ENCODE peak calls at places on chromosomes 13 and 19, in four cellular contexts. S is aorta, F is substantia nigra, O is uterus. E is an unnamed sample.

GRCh38 chr19:58328999-58329398 is 2.2 kb downstream of the ZSCAN22 start:
- DNase-seq in S (no peak), F (no peak), O (no peak), E (no peak)

GRCh38 chr19:55247621-55248099 is 11.2 kb downstream of the PPP6R1 start:
- DNase-seq in S (peak), F (no peak), O (no peak), E (peak)

GRCh38 chr19:49347835-49348234 is 12.6 kb downstream of the CD37 start:
- DNase-seq in S (no peak), F (no peak), O (peak), E (peak)

GRCh38 chr13:96279904-96280303 is 190.0 kb downstream of the HS6ST3 start:
- DNase-seq in S (no peak), F (no peak), O (no peak), E (peak)

GRCh38 chr13:37608750-37609339 is 10.3 kb upstream of the POSTN start:
- DNase-seq in S (no peak), F (no peak), O (no peak), E (no peak)

GRCh38 chr13:73138276-73138950 is 79.6 kb downstream of the KLF5 start:
- DNase-seq in S (no peak), F (no peak), O (no peak), E (no peak)

GRCh38 chr13:107838592-107839161 is 376.7 kb downstream of the LIG4 start:
- DNase-seq in S (no peak), F (no peak), O (no peak), E (no peak)

GRCh38 chr19:511101-511841 is 4.0 kb downstream of the TPGS1 start:
- DNase-seq in S (peak), F (no peak), O (no peak), E (peak)

DNA sequence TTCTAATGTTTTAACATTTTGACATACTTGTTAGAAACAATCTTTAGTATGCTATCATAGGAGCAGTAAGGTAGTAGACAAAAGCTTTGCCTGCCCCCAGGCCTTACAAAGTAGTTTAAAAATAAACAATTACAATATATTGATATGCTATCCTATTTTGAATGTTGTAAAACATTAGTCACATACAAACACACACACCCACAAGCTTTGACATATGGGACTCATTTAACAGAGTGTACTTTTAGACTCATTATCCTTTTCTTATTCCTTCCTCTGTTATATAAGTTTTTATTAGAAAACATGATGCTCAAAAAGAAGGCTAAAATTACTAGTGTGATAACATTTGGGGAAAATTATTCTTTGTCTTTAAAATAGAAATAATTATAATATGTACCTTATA is 33.5 kb downstream of the UCHL3 start:
- DNase-seq in S (no peak), F (no peak), O (no peak), E (no peak)
- H3K27ac ChIP-seq in S (no peak), F (no peak), O (no peak), E (no peak)

GRCh38 chr19:47613165-47614146 is 4.5 kb downstream of the BICRA start:
- DNase-seq in S (no peak), F (no peak), O (peak), E (no peak)
- H3K27ac ChIP-seq in S (no peak), F (peak), O (peak), E (no peak)

GRCh38 chr13:98856983-98857382 is 104.5 kb upstream of the SLC15A1 start:
- DNase-seq in S (no peak), F (no peak), O (peak), E (peak)
- H3K27ac ChIP-seq in S (no peak), F (no peak), O (peak), E (no peak)

GRCh38 chr13:97435794-97436193 is 1.8 kb downstream of the RAP2A start:
- DNase-seq in S (no peak), F (no peak), O (no peak), E (peak)

GRCh38 chr13:97434417-97435296 is 688 bp downstream of the RAP2A start:
- DNase-seq in S (peak), F (no peak), O (peak), E (peak)

GRCh38 chr13:97436845-97437244 is 2.9 kb downstream of the RAP2A start:
- DNase-seq in S (no peak), F (no peak), O (no peak), E (no peak)

GRCh38 chr13:97433727-97434416 is at the start of gene RAP2A:
- DNase-seq in S (peak), F (peak), O (peak), E (peak)

DNA sequence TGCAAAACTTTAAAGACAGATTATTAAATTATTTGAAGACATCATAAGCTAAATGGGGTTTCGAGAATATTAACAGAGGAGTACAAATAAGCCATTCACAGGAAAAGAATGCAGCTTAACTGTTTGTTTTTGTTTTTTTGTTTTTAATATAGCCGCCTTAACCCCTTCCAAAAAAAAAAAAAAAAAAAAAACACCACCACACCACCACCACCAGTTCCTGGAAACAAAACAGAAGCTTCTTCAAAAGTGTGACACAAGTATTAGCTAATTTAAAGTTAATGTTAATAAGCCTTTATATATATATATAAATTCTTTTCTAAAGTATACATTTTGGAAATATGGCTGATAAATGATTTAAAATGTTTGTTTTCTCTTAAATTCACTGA is 1.3 kb downstream of the RAP2A start:
- DNase-seq in S (no peak), F (no peak), O (no peak), E (no peak)
- H3K27ac ChIP-seq in S (no peak), F (no peak), O (no peak), E (no peak)

DNA sequence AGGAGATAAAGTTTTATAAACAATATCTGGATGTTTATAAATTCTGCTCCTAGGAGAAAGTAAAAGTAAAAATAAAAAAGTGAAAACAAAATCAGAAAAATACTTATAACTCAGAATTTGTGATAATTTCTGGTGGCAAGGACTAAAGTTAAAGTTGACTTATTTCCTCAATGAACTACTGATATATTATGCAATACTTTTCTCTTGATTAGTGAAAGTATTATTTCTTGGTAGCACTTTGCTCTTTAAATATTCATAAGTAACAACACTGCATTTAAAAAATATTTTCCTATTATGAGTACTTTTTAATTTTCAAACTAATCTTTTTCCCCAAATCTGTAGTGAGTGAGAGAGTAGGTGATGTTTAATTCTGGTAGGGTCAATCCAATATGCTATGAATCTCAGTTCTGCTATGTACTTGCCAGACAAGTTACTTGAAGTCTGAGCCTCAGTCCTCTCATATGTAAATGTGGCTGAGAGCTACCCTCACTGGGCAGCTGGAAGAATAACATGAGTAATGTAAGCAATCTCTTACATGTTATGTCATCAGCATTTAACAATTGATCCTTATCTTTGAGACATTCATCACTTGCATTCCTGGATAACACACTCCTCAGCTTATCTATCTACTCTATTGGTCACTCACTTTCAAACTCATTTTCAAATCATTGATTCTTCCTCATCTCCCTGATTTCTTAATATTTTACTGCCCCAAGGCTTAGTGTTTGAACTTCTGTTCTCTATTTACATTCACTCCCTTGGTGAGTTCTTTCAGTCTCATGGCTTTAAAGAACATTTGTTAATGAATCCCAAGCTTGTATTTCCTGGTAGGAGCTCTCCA is 239.0 kb downstream of the RGCC start:
- DNase-seq in S (no peak), F (no peak), O (no peak), E (no peak)
- H3K27ac ChIP-seq in S (no peak), F (no peak), O (peak), E (no peak)

GRCh38 chr19:6058411-6059201 is 51.7 kb downstream of the RFX2 start:
- DNase-seq in S (no peak), F (no peak), O (no peak), E (no peak)
- H3K27ac ChIP-seq in S (peak), F (no peak), O (peak), E (no peak)

DNA sequence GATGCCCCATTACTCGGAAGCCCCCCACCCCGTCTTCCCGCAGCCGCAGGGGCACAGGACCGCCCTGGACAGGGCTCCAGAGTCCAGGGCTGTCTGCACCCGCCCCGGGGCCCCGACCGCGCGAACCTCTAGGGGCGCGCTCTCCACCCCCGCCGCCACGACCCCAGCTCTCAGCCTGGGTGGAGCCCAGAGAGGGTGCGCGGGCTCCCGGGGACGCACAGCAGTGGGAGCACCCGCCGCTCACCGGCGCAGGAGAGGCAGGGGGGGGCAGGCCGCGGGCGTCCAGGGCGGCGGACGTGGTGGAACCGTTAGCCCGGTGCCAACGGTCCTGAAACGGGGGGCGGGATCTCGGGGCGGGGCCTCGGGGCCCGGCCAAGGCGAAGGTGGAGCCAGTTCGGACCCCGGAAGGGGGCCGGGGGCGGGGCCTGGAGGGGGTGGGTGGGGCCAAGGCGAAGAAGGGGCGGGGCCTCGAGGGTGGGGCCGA is at the start of gene ATP8B3:
- DNase-seq in S (no peak), F (no peak), O (no peak), E (no peak)
- H3K27ac ChIP-seq in S (no peak), F (peak), O (peak), E (peak)